ENCODE peak calls at places on chromosomes 7 and 10, in four cellular contexts. X is endothelial cell of umbilical vein, J is fibroblast of lung, U is mammary epithelial cell. P is an unnamed sample.
A peak's percentile ranks its signal among the peaks of the same experiment; 100 is the strongest.

GRCh38 chr10:104072786-104073185 is 12.9 kb downstream of the COL17A1 start:
- DNase-seq in X (no peak), J (no peak), U (no peak), P (no peak)

GRCh38 chr10:62632071-62632809 is 172.3 kb upstream of the ADO start:
- DNase-seq in X (no peak), J (peak; percentile 30), U (no peak), P (peak; percentile 76)

GRCh38 chr10:7162331-7162730 is 248.5 kb downstream of the SFMBT2 start:
- DNase-seq in X (no peak), J (no peak), U (no peak), P (no peak)

GRCh38 chr7:74093671-74094223 is 10.1 kb downstream of the LIMK1 start:
- DNase-seq in X (no peak), J (no peak), U (no peak), P (peak; percentile 70)

GRCh38 chr7:49580000-49580399 is 193.4 kb upstream of the VWC2 start:
- DNase-seq in X (no peak), J (no peak), U (no peak), P (no peak)

GRCh38 chr10:118106426-118106825 is 59.7 kb upstream of the RAB11FIP2 start:
- DNase-seq in X (peak; percentile 42), J (peak; percentile 14), U (peak; percentile 1), P (peak; percentile 70)

GRCh38 chr7:139071683-139072082 is 35.8 kb upstream of the ZC3HAV1L start:
- DNase-seq in X (no peak), J (no peak), U (no peak), P (no peak)

GRCh38 chr10:89515031-89515841 is 20.2 kb downstream of the SLC16A12 start:
- DNase-seq in X (no peak), J (peak; percentile 100), U (peak; percentile 90), P (no peak)

GRCh38 chr7:140005754-140006503 is 56.8 kb downstream of the PARP12 start:
- DNase-seq in X (peak; percentile 25), J (peak; percentile 9), U (no peak), P (peak; percentile 49)

GRCh38 chr7:368651-369475 is 78.9 kb downstream of the FOXL3 start:
- DNase-seq in X (no peak), J (no peak), U (peak; percentile 88), P (no peak)

GRCh38 chr10:114022292-114022691 is 21.4 kb upstream of the ADRB1 start:
- DNase-seq in X (no peak), J (peak; percentile 11), U (no peak), P (no peak)

GRCh38 chr7:14596421-14596820 is 306.1 kb downstream of the DGKB start:
- DNase-seq in X (no peak), J (peak; percentile 61), U (peak; percentile 17), P (no peak)

DNA sequence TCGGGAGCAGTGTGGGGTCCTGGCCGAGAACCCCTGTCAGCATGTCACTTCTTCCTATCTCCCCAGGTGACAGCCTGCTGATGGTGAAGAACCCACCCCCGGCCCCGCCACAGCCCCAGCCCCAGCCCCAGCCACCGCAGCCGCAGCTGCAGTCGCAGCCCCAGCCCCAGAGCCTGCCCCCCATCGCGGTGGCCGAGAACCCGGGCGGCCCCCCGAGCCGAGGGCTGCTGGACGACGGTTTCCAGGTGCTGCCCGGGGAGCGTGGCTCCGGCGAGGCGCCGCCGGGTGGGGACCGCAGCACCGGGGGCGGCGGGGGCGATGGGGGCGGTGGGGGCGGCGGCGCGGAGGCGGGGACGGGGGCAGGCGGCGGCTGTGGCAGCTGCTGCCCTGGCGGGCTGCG is 15.7 kb upstream of the ZNF212 start:
- DNase-seq in X (no peak), J (no peak), U (no peak), P (no peak)
- H3K36me3 ChIP-seq in X (peaks cover 2% of the 10 kb centered on the region), J (peaks cover 12% of the 10 kb centered on the region), U (peaks cover 16% of the 10 kb centered on the region), P (peaks cover 3% of the 10 kb centered on the region)

DNA sequence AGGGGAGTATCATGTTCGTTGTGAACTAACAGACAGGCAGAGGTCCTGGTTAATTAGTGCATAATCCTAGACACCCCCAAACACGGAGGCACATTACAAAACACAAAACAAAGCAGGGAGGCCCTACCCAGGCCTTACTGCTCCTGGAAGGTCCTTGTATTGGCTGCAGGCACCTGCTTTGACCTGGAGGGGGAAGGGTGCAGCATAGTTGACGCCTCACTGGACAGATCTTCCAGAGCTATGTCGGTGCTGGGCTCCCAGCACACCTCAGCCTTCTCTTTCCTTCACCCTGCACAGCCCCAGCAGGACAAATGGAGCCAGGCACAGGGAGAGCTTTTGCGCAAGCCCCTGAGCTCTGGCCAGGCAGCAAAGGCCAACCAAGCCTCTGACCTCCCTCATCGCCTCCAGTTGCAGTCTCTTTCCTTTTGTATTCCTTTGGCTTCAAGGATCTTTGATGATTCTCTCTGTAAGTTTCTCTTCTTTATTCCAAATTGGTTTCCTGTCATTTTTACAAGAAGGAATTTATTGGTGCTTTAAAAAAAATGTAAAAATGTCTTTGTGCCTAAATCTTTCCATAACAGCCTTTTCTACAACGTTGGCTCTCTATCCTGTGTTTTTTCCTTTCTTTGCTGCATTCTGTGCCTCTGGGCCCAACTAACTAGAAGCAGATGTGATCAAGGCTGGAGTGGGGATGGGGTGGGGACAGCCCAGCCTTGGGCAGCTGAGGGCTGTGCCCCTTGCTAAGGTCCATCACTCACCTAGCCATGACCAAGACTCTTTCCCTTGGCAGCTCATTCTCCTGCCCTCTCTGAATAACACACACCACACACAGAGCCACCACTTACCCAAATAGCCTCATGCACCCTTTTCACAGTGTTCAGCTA is 317.1 kb upstream of the NPVF start:
- DNase-seq in X (no peak), J (no peak), U (no peak), P (no peak)
- H3K9ac ChIP-seq in X (no peak overlapping the region), J (no peak overlapping the region), U (no peak overlapping the region), P (no peak overlapping the region)

GRCh38 chr10:120634629-120635028 is 177.6 kb downstream of the PLPP4 start:
- DNase-seq in X (no peak), J (no peak), U (no peak), P (peak; percentile 44)
- H4K20me1 ChIP-seq in X (no peaks in the 10 kb centered on the region), J (no peaks in the 10 kb centered on the region), U (no peaks in the 10 kb centered on the region), P (no peaks in the 10 kb centered on the region)

GRCh38 chr10:124703778-124704427 is 40.3 kb downstream of the FAM53B start:
- DNase-seq in X (peak; percentile 33), J (no peak), U (no peak), P (no peak)
- H3K36me3 ChIP-seq in X (no peaks in the 10 kb centered on the region), J (peaks cover 5% of the 10 kb centered on the region), U (peaks cover 7% of the 10 kb centered on the region), P (peaks cover 58% of the 10 kb centered on the region)

GRCh38 chr10:30155401-30155800 is 96.0 kb upstream of the JCAD start:
- DNase-seq in X (peak; percentile 77), J (peak; percentile 49), U (no peak), P (no peak)

GRCh38 chr10:30158325-30158960 is 99.1 kb upstream of the JCAD start:
- DNase-seq in X (no peak), J (no peak), U (peak; percentile 38), P (no peak)

GRCh38 chr10:30154126-30154525 is 94.7 kb upstream of the JCAD start:
- DNase-seq in X (no peak), J (no peak), U (no peak), P (no peak)

GRCh38 chr10:30151581-30152389 is 92.4 kb upstream of the JCAD start:
- DNase-seq in X (peak; percentile 14), J (peak; percentile 94), U (peak; percentile 94), P (no peak)

DNA sequence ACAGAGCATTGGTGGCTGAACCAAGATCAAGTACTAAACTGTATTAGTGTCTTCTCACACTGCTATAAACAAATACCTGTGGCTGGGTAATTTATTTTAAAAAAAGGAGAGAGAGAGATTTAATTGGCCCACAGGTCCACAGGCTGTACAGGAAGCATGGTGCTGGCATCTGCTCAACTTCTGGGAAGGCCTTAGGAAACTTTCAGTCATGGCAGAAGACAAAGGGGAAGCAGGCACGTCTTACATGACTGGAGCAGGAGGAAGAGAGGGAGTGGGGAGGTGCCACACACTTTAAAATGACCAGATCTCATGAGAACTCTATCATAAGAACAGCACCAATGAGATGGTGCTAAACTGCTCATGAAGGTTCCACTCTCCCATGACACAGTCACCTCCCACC is 95.2 kb upstream of the JCAD start:
- DNase-seq in X (peak; percentile 24), J (no peak), U (no peak), P (no peak)
- H3K9ac ChIP-seq in X (no peak overlapping the region), J (no peak overlapping the region), U (no peak overlapping the region), P (no peak overlapping the region)

GRCh38 chr10:80470266-80470665 is 16.2 kb downstream of the TSPAN14 start:
- DNase-seq in X (no peak), J (no peak), U (no peak), P (no peak)
- H4K20me1 ChIP-seq in X (peaks cover 2% of the 10 kb centered on the region), J (no peaks in the 10 kb centered on the region), U (no peaks in the 10 kb centered on the region), P (no peaks in the 10 kb centered on the region)